ENCODE peak calls at places on chromosome 16, in seven cellular contexts. Y is right cardiac atrium; F is psoas muscle; M is activated CD4-positive, alpha-beta T cell treated with anti-CD3 and anti-CD28 coated beads for 36 hours; R is left colon; L is central memory CD8-positive, alpha-beta T cell; Z is heart right ventricle. J is an unnamed sample.

GRCh38 chr16:65280988-65281530 is 159.2 kb upstream of the CDH11 start:
- ATAC-seq in F (no peak), L (no peak), M (no peak), Z (no peak), Y (no peak), R (no peak), J (no peak)

GRCh38 chr16:20441221-20441620 is 10.1 kb upstream of the ACSM2A start:
- ATAC-seq in M (no peak), Y (no peak), L (no peak), Z (no peak), R (no peak), F (no peak), J (no peak)

GRCh38 chr16:4641306-4641687 is 16.7 kb downstream of the MGRN1 start:
- ATAC-seq in M (no peak), Y (no peak), L (no peak), Z (no peak), R (no peak), F (no peak), J (no peak)

GRCh38 chr16:76164970-76165558 is 112.1 kb upstream of the CNTNAP4 start:
- ATAC-seq in F (no peak), R (no peak), Y (no peak), Z (no peak), L (no peak), M (no peak), J (no peak)

GRCh38 chr16:4059969-4060368 is 56.3 kb downstream of the ADCY9 start:
- ATAC-seq in M (no peak), L (peak), Y (peak), R (no peak), Z (no peak), F (no peak), J (peak)

GRCh38 chr16:86576591-86577313 is 1.6 kb upstream of the FOXL1 start:
- ATAC-seq in F (peak), M (no peak), Y (no peak), R (no peak), L (no peak), Z (peak), J (peak)

GRCh38 chr16:73725147-73725546 is 571.5 kb upstream of the PSMD7 start:
- ATAC-seq in F (no peak), R (no peak), M (no peak), Z (no peak), Y (no peak), L (no peak), J (no peak)

GRCh38 chr16:14117051-14117450 is 45.9 kb downstream of the MRTFB start:
- ATAC-seq in M (no peak), F (no peak), L (no peak), R (peak), Y (no peak), Z (no peak), J (no peak)

GRCh38 chr16:66205287-66206167 is 161.0 kb upstream of the CDH5 start:
- ATAC-seq in Z (peak), M (no peak), Y (peak), R (no peak), F (peak), L (no peak), J (no peak)

GRCh38 chr16:12291989-12292759 is 315.6 kb downstream of the SNX29 start:
- ATAC-seq in Z (no peak), L (no peak), R (no peak), M (no peak), F (no peak), Y (no peak), J (no peak)

GRCh38 chr16:77991701-77992100 is 30.6 kb upstream of the CLEC3A start:
- ATAC-seq in Z (no peak), L (no peak), F (no peak), R (no peak), Y (no peak), M (no peak), J (no peak)

GRCh38 chr16:19136549-19137196 is 22.9 kb downstream of the ITPRIPL2 start:
- ATAC-seq in Y (peak), L (no peak), M (no peak), F (peak), Z (peak), R (peak), J (peak)

GRCh38 chr16:75616541-75617010 is 6.5 kb downstream of the ADAT1 start:
- ATAC-seq in Z (no peak), F (no peak), M (peak), R (no peak), Y (no peak), L (peak), J (no peak)

GRCh38 chr16:47460301-47460754 is 535 bp downstream of the ITFG1 start:
- ATAC-seq in M (no peak), F (no peak), Y (no peak), R (peak), Z (peak), L (no peak), J (no peak)

GRCh38 chr16:30494028-30494427 is 21.5 kb downstream of the ITGAL start:
- ATAC-seq in L (no peak), Y (no peak), M (no peak), R (no peak), Z (no peak), F (no peak), J (no peak)

GRCh38 chr16:66537236-66537635 is 12.7 kb downstream of the TK2 start:
- ATAC-seq in F (no peak), M (no peak), Z (no peak), L (no peak), Y (no peak), R (no peak), J (no peak)

GRCh38 chr16:73066927-73067670 is 19.2 kb upstream of the ZFHX3 start:
- ATAC-seq in Z (no peak), F (no peak), M (no peak), R (peak), Y (no peak), L (no peak), J (no peak)

GRCh38 chr16:67397451-67397801 is 4.1 kb upstream of the TPPP3 start:
- ATAC-seq in Y (peak), L (no peak), R (no peak), M (no peak), Z (peak), F (no peak), J (no peak)

GRCh38 chr16:11783319-11784047 is 13.6 kb downstream of the ZC3H7A start:
- ATAC-seq in L (peak), Y (peak), R (peak), M (peak), F (peak), Z (peak), J (no peak)

GRCh38 chr16:15598648-15599190 is 44.2 kb downstream of the MARF1 start:
- ATAC-seq in Z (no peak), L (no peak), R (no peak), M (peak), F (no peak), Y (no peak), J (no peak)

GRCh38 chr16:17446661-17447060 is 24.1 kb downstream of the XYLT1 start:
- ATAC-seq in R (no peak), L (no peak), M (no peak), Z (peak), Y (peak), F (no peak), J (no peak)

GRCh38 chr16:70736454-70737376 is 50.9 kb upstream of the MTSS2 start:
- ATAC-seq in R (no peak), F (no peak), L (peak), Z (no peak), Y (no peak), M (peak), J (no peak)

GRCh38 chr16:85220125-85220839 is 108.0 kb upstream of the CIBAR2 start:
- ATAC-seq in M (no peak), L (no peak), Y (peak), Z (peak), R (peak), F (peak), J (peak)

GRCh38 chr16:81647527-81647926 is 131.6 kb upstream of the PLCG2 start:
- ATAC-seq in F (no peak), M (no peak), Y (no peak), Z (no peak), R (no peak), L (no peak), J (peak)

GRCh38 chr16:87114832-87115231 is 202.4 kb downstream of the C16orf95 start:
- ATAC-seq in M (no peak), R (no peak), Z (no peak), L (no peak), Y (no peak), F (no peak), J (no peak)

GRCh38 chr16:17258848-17259713 is 211.7 kb downstream of the XYLT1 start:
- ATAC-seq in Y (no peak), Z (peak), M (no peak), F (no peak), R (peak), L (no peak), J (no peak)

J was measured in esophagus mucosa.